ENCODE peak calls at places on chromosomes 3 and 15, in five cellular contexts. One of them, this sample, is unnamed.

GRCh38 chr15:58081446-58081845 is 15.9 kb upstream of the ALDH1A2 start:
- DNase-seq in HepG2: no peak
- DNase-seq in IMR-90: no peak
- DNase-seq in left ventricle myocardium inferior: no peak
- DNase-seq in choroid plexus epithelial cell: no peak
- DNase-seq in this sample: no peak

GRCh38 chr15:73601449-73602425 is 31.5 kb downstream of the NPTN start:
- DNase-seq in HepG2: peak; percentile 33
- DNase-seq in IMR-90: peak; percentile 61
- DNase-seq in left ventricle myocardium inferior: peak; percentile 23
- DNase-seq in choroid plexus epithelial cell: peak; percentile 66
- DNase-seq in this sample: peak; percentile 80

GRCh38 chr15:77784361-77785292 is 151.9 kb upstream of the LINGO1 start:
- DNase-seq in HepG2: peak; percentile 14
- DNase-seq in IMR-90: no peak
- DNase-seq in left ventricle myocardium inferior: no peak
- DNase-seq in choroid plexus epithelial cell: peak; percentile 19
- DNase-seq in this sample: peak; percentile 17

GRCh38 chr3:48694610-48695051 is 8.9 kb upstream of the NCKIPSD start:
- DNase-seq in HepG2: no peak
- DNase-seq in IMR-90: peak; percentile 85
- DNase-seq in left ventricle myocardium inferior: peak; percentile 82
- DNase-seq in choroid plexus epithelial cell: peak; percentile 93
- DNase-seq in this sample: peak; percentile 94

GRCh38 chr3:151283907-151284461 is 5.6 kb upstream of the P2RY14 start:
- DNase-seq in HepG2: peak; percentile 84
- DNase-seq in IMR-90: peak; percentile 94
- DNase-seq in left ventricle myocardium inferior: peak; percentile 23
- DNase-seq in choroid plexus epithelial cell: peak; percentile 86
- DNase-seq in this sample: peak; percentile 77

GRCh38 chr3:51373658-51374421 is 11.3 kb upstream of the MANF start:
- DNase-seq in HepG2: no peak
- DNase-seq in IMR-90: no peak
- DNase-seq in left ventricle myocardium inferior: no peak
- DNase-seq in choroid plexus epithelial cell: no peak
- DNase-seq in this sample: no peak

GRCh38 chr15:53611145-53611920 is 148.1 kb downstream of the WDR72 start:
- DNase-seq in HepG2: peak; percentile 21
- DNase-seq in IMR-90: no peak
- DNase-seq in left ventricle myocardium inferior: no peak
- DNase-seq in choroid plexus epithelial cell: peak; percentile 21
- DNase-seq in this sample: peak; percentile 4

GRCh38 chr15:74531144-74531811 is 9.7 kb upstream of the ARID3B start:
- DNase-seq in HepG2: peak; percentile 71
- DNase-seq in IMR-90: peak; percentile 99
- DNase-seq in left ventricle myocardium inferior: no peak
- DNase-seq in choroid plexus epithelial cell: peak; percentile 95
- DNase-seq in this sample: peak; percentile 59

GRCh38 chr3:193732391-193732790 is 139.4 kb downstream of the OPA1 start:
- DNase-seq in HepG2: peak; percentile 89
- DNase-seq in IMR-90: peak; percentile 91
- DNase-seq in left ventricle myocardium inferior: no peak
- DNase-seq in choroid plexus epithelial cell: peak; percentile 36
- DNase-seq in this sample: peak; percentile 52

GRCh38 chr15:81351651-81352050 is 22.4 kb downstream of the TMC3 start:
- DNase-seq in HepG2: no peak
- DNase-seq in IMR-90: no peak
- DNase-seq in left ventricle myocardium inferior: no peak
- DNase-seq in choroid plexus epithelial cell: no peak
- DNase-seq in this sample: no peak

GRCh38 chr3:30135190-30135589 is 471.2 kb upstream of the TGFBR2 start:
- DNase-seq in HepG2: no peak
- DNase-seq in IMR-90: no peak
- DNase-seq in left ventricle myocardium inferior: peak; percentile 21
- DNase-seq in choroid plexus epithelial cell: peak; percentile 28
- DNase-seq in this sample: peak; percentile 29
- TF ChIP-seq CTCF in HepG2: peak; percentile 44
- TF ChIP-seq CTCF in IMR-90: no peak
- TF ChIP-seq CTCF in left ventricle myocardium inferior: peak; percentile 63
- TF ChIP-seq CTCF in choroid plexus epithelial cell: peak; percentile 47
- TF ChIP-seq CTCF in this sample: peak; percentile 19

GRCh38 chr3:71751602-71752001 is 2.1 kb upstream of the GPR27 start:
- DNase-seq in HepG2: no peak
- DNase-seq in IMR-90: no peak
- DNase-seq in left ventricle myocardium inferior: no peak
- DNase-seq in choroid plexus epithelial cell: no peak
- DNase-seq in this sample: no peak

GRCh38 chr3:71753716-71754609 is at the start of gene GPR27:
- DNase-seq in HepG2: no peak
- DNase-seq in IMR-90: peak; percentile 12
- DNase-seq in left ventricle myocardium inferior: peak; percentile 17
- DNase-seq in choroid plexus epithelial cell: peak; percentile 35
- DNase-seq in this sample: peak; percentile 34

GRCh38 chr3:71754610-71755253 is 1.1 kb downstream of the GPR27 start:
- DNase-seq in HepG2: no peak
- DNase-seq in IMR-90: no peak
- DNase-seq in left ventricle myocardium inferior: no peak
- DNase-seq in choroid plexus epithelial cell: no peak
- DNase-seq in this sample: no peak

DNA sequence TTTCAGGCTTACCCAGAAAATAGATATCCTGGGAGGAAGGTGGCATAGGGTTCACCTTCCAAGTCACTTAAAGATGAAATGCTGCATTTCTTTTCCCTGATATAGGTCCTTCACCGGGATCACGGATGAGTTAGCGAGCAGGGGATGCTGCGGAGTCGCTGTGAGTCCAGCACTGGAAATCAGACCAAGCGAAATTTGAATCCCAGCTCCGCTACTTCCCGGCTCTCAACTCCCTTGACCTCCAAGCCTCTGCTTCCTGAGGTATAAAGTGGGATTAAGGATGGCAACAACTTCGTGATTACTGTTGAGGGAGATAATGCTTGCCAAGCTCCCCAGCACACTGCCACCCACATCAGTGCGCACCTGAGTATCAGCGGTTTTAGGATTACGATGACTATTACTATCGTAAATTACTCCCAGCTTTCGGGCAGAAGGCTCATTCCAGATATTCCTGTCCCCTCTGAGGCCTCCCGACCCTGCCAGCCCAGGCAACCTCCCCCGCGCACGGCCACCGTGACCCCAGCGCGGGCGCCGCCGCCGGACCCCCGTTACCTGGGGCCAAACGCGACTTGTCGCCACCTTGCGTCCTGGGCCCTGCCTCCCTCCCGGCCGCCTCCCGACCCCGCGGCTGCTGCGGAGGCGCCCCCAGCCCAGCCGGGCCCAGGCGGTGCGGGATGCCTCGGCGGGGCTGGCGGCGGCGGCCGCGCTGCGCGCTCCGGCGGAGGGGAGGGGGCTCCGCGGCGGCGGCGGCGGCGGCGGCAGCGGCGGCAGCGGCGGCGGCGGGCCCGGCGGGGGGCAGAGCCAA is 542 bp upstream of the GPR27 start:
- DNase-seq in HepG2: no peak
- DNase-seq in IMR-90: no peak
- DNase-seq in left ventricle myocardium inferior: no peak
- DNase-seq in choroid plexus epithelial cell: no peak
- DNase-seq in this sample: no peak
- H3K4me3 ChIP-seq in HepG2: no peak overlapping the region
- H3K4me3 ChIP-seq in IMR-90: no peak overlapping the region
- H3K4me3 ChIP-seq in left ventricle myocardium inferior: peak overlapping the region; percentile 67
- H3K4me3 ChIP-seq in choroid plexus epithelial cell: peak overlapping the region; percentile 35
- H3K4me3 ChIP-seq in this sample: no peak overlapping the region

DNA sequence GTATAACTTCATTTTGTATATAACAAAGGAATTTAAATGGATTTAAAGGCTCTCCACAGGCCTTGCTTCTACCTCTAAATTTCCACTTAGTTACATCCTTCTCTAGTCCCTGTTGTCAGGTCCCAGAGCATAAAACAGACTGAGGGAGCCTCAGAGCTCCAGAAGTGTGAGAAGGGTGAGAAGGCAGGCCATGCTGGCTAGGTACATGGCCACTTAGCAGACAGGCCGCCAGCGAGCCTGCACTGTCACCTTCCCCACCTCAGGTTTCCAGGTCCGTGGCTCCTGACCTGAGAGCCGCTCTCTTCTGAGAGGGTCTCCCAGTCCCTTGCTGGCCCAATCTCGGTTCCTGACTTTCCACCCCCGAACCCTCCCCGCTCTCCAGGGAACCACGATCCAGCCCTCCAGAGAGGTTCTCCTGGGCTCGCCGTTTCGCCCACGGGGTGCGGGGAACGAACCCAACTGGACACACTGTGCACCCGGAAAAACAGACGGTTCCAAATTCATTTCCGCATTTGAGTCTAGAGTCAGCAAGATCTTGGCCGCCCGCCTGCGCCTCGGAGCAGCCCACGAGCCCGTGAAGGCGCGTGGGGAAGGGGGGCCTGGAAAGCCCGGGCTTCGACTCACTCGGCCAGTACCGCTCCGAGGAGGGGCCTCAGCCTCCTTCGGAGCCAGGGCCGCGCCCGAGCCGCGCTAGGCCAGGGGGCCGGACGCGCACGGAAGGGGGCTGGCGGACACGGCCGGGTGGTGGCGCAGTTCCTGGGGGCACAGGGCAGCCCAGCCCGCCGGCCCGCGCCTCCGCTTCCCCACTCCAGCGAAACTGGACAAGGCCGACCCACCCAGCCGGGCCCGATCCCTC is 16.7 kb upstream of the SOX2 start:
- DNase-seq in HepG2: no peak
- DNase-seq in IMR-90: no peak
- DNase-seq in left ventricle myocardium inferior: peak; percentile 40
- DNase-seq in choroid plexus epithelial cell: no peak
- DNase-seq in this sample: no peak
- TF ChIP-seq CTCF in HepG2: no peak
- TF ChIP-seq CTCF in IMR-90: no peak
- TF ChIP-seq CTCF in left ventricle myocardium inferior: peak; percentile 29
- TF ChIP-seq CTCF in choroid plexus epithelial cell: no peak
- TF ChIP-seq CTCF in this sample: no peak

GRCh38 chr3:161332792-161333191 is 38.5 kb downstream of the SPTSSB start:
- DNase-seq in HepG2: peak; percentile 70
- DNase-seq in IMR-90: no peak
- DNase-seq in left ventricle myocardium inferior: no peak
- DNase-seq in choroid plexus epithelial cell: no peak
- DNase-seq in this sample: no peak
- H3K4me3 ChIP-seq in HepG2: no peak overlapping the region
- H3K4me3 ChIP-seq in IMR-90: no peak overlapping the region
- H3K4me3 ChIP-seq in left ventricle myocardium inferior: no peak overlapping the region
- H3K4me3 ChIP-seq in choroid plexus epithelial cell: no peak overlapping the region
- H3K4me3 ChIP-seq in this sample: no peak overlapping the region

GRCh38 chr15:96321422-96322391 is 8.8 kb upstream of the NR2F2 start:
- DNase-seq in HepG2: no peak
- DNase-seq in IMR-90: peak; percentile 11
- DNase-seq in left ventricle myocardium inferior: no peak
- DNase-seq in choroid plexus epithelial cell: peak; percentile 69
- DNase-seq in this sample: peak; percentile 32
- TF ChIP-seq CTCF in HepG2: no peak
- TF ChIP-seq CTCF in IMR-90: no peak
- TF ChIP-seq CTCF in left ventricle myocardium inferior: peak; percentile 19
- TF ChIP-seq CTCF in choroid plexus epithelial cell: peak; percentile 33
- TF ChIP-seq CTCF in this sample: no peak